ENCODE peak calls at places on chromosomes 13 and 19, in nine cellular contexts. O is dorsolateral prefrontal cortex; C is PC-3; P is CD4-positive, alpha-beta T cell; M is astrocyte; Y is lung; J is right cardiac atrium; T is cardiac muscle cell; K is uterus. V is an unnamed sample.

GRCh38 chr19:33462112-33462726 is 59.4 kb downstream of the PEPD start:
- DNase-seq in O (no peak), C (no peak), P (no peak), M (no peak), Y (no peak), J (no peak), T (no peak), K (no peak), V (no peak)

GRCh38 chr19:10686661-10687517 is 14.3 kb upstream of the QTRT1 start:
- DNase-seq in O (peak; percentile 87), C (peak; percentile 21), P (no peak), M (peak; percentile 44), Y (no peak), J (peak; percentile 70), T (no peak), K (no peak), V (no peak)

GRCh38 chr19:40503300-40503699 is 36.5 kb downstream of the SPTBN4 start:
- DNase-seq in O (no peak), C (no peak), P (no peak), M (no peak), Y (no peak), J (no peak), T (no peak), K (no peak), V (no peak)

GRCh38 chr13:20349564-20350379 is 117.7 kb upstream of the GJB6 start:
- DNase-seq in O (no peak), C (no peak), P (no peak), M (no peak), Y (no peak), J (peak; percentile 34), T (no peak), K (no peak), V (no peak)

GRCh38 chr19:5456836-5457200 is 1.6 kb downstream of the ZNRF4 start:
- DNase-seq in O (no peak), C (no peak), P (no peak), M (no peak), Y (no peak), J (no peak), T (no peak), K (no peak), V (no peak)

GRCh38 chr13:110443633-110444225 is 117.8 kb downstream of the RAB20 start:
- DNase-seq in O (no peak), C (no peak), P (no peak), M (no peak), Y (no peak), J (no peak), T (no peak), K (peak; percentile 47), V (no peak)

GRCh38 chr13:111484129-111484925 is 163.9 kb downstream of the TEX29 start:
- DNase-seq in O (no peak), C (no peak), P (no peak), M (no peak), Y (no peak), J (no peak), T (no peak), K (no peak), V (peak; percentile 39)

GRCh38 chr19:48424694-48425219 is 21.0 kb upstream of the GRWD1 start:
- DNase-seq in O (no peak), C (peak; percentile 37), P (no peak), M (peak; percentile 73), Y (no peak), J (no peak), T (no peak), K (no peak), V (peak; percentile 80)

GRCh38 chr13:43077906-43078305 is 54.5 kb downstream of the DNAJC15 start:
- DNase-seq in O (no peak), C (no peak), P (no peak), M (no peak), Y (no peak), J (no peak), T (peak; percentile 42), K (no peak), V (no peak)

GRCh38 chr19:1018393-1018792 is 2.5 kb downstream of the TMEM259 start:
- DNase-seq in O (no peak), C (no peak), P (no peak), M (no peak), Y (no peak), J (no peak), T (no peak), K (no peak), V (no peak)

GRCh38 chr13:102962430-102962829 is 103.8 kb downstream of the SLC10A2 start:
- DNase-seq in O (no peak), C (no peak), P (no peak), M (no peak), Y (no peak), J (no peak), T (no peak), K (no peak), V (no peak)

GRCh38 chr13:50123515-50123861 is 108.2 kb downstream of the KCNRG start:
- DNase-seq in O (no peak), C (no peak), P (no peak), M (no peak), Y (no peak), J (no peak), T (no peak), K (no peak), V (no peak)

GRCh38 chr13:50123862-50124535 is 108.8 kb downstream of the KCNRG start:
- DNase-seq in O (peak; percentile 79), C (peak; percentile 84), P (peak; percentile 47), M (peak; percentile 87), Y (peak; percentile 96), J (peak; percentile 96), T (peak; percentile 89), K (peak; percentile 85), V (peak; percentile 97)

GRCh38 chr13:50124536-50125305 is 109.5 kb downstream of the KCNRG start:
- DNase-seq in O (peak; percentile 95), C (peak; percentile 25), P (peak; percentile 96), M (peak; percentile 95), Y (no peak), J (peak; percentile 43), T (peak; percentile 80), K (peak; percentile 98), V (peak; percentile 82)

GRCh38 chr13:50122465-50122864 is 107.2 kb downstream of the KCNRG start:
- DNase-seq in O (no peak), C (no peak), P (no peak), M (no peak), Y (no peak), J (no peak), T (no peak), K (no peak), V (no peak)

GRCh38 chr13:50123002-50123401 is 107.8 kb downstream of the KCNRG start:
- DNase-seq in O (no peak), C (no peak), P (no peak), M (no peak), Y (no peak), J (no peak), T (no peak), K (no peak), V (no peak)
- H3K27me3 ChIP-seq in O (no peaks in the 10 kb centered on the region), C (no peaks in the 10 kb centered on the region), P (peaks cover 3% of the 10 kb centered on the region), M (peaks cover 4% of the 10 kb centered on the region), Y (no peaks in the 10 kb centered on the region), J (no peaks in the 10 kb centered on the region), T (peaks cover 53% of the 10 kb centered on the region), K (no peaks in the 10 kb centered on the region), V (no peaks in the 10 kb centered on the region)

GRCh38 chr13:113819731-113820715 is 43.9 kb downstream of the GAS6 start:
- DNase-seq in O (no peak), C (no peak), P (no peak), M (no peak), Y (no peak), J (peak; percentile 26), T (no peak), K (no peak), V (no peak)
- H3K27ac ChIP-seq in O (peak overlapping the region; percentile 78), C (peak overlapping the region; percentile 84), P (no peak overlapping the region), M (peak overlapping the region; percentile 86), Y (peak overlapping the region; percentile 73), J (peak overlapping the region; percentile 52), T (no peak overlapping the region), K (peak overlapping the region; percentile 88), V (peak overlapping the region; percentile 60)

GRCh38 chr19:3440082-3440481 is 40.2 kb downstream of the SMIM24 start:
- DNase-seq in O (no peak), C (peak; percentile 42), P (peak; percentile 40), M (no peak), Y (peak; percentile 50), J (no peak), T (no peak), K (no peak), V (peak; percentile 58)

GRCh38 chr19:3442487-3443071 is 37.7 kb downstream of the SMIM24 start:
- DNase-seq in O (no peak), C (no peak), P (no peak), M (no peak), Y (no peak), J (no peak), T (no peak), K (no peak), V (peak; percentile 41)

GRCh38 chr19:3443840-3444694 is 36.3 kb downstream of the SMIM24 start:
- DNase-seq in O (peak; percentile 79), C (no peak), P (no peak), M (no peak), Y (no peak), J (peak; percentile 73), T (peak; percentile 40), K (peak; percentile 60), V (no peak)

GRCh38 chr19:3441089-3441985 is 39.0 kb downstream of the SMIM24 start:
- DNase-seq in O (no peak), C (no peak), P (no peak), M (no peak), Y (no peak), J (no peak), T (no peak), K (no peak), V (peak; percentile 42)

DNA sequence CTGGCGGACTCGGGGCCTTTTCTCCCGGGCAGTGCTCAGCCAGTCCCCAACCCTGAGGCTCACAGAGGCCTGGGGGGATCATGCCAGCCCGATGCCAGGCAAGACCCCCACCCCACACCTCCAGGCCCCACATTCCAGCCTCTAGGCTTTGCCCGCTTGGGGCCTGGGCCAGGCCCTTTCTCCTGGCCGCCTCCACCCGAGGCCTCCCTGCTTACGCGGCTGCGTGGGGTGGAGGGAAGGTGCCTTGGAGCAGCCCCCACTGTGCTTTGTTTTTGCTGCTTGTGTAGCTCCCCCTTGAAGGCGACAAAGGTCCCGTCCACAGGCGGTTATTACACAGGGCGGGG is 38.4 kb downstream of the SMIM24 start:
- DNase-seq in O (no peak), C (no peak), P (no peak), M (no peak), Y (no peak), J (no peak), T (no peak), K (no peak), V (no peak)
- H3K27me3 ChIP-seq in O (no peaks in the 10 kb centered on the region), C (no peaks in the 10 kb centered on the region), P (no peaks in the 10 kb centered on the region), M (no peaks in the 10 kb centered on the region), Y (no peaks in the 10 kb centered on the region), J (no peaks in the 10 kb centered on the region), T (no peaks in the 10 kb centered on the region), K (no peaks in the 10 kb centered on the region), V (no peaks in the 10 kb centered on the region)

DNA sequence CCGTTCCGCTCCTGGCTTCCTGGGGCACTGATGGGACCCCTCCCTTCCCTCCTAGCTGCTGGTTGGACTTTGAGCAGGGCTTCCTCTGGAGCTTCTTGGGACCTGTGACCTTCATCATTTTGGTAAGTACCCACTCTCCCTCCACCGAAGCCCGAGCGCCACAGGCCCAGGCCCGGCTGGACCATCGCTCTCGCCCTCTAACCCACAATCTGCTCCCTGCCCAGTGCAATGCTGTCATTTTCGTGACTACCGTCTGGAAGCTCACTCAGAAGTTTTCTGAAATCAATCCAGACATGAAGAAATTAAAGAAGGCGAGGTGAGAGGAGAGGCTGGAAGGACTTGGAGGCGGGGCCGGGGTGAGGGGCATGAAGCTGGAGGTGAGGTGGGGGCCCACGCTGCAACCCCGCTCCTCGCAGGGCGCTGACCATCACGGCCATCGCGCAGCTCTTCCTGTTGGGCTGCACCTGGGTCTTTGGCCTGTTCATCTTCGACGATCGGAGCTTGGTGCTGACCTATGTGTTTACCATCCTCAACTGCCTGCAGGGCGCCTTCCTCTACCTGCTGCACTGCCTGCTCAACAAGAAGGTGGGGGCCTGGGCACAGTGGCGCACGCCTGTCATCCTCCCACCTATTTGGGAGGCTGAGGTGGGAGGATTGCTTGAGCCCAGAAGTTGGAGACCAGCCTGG is 12.4 kb downstream of the DDX39A start:
- DNase-seq in O (no peak), C (no peak), P (no peak), M (no peak), Y (no peak), J (no peak), T (no peak), K (no peak), V (no peak)
- H3K27ac ChIP-seq in O (peak overlapping the region; percentile 75), C (no peak overlapping the region), P (peak overlapping the region; percentile 56), M (no peak overlapping the region), Y (peak overlapping the region; percentile 9), J (no peak overlapping the region), T (peak overlapping the region; percentile 57), K (peak overlapping the region; percentile 86), V (no peak overlapping the region)